ENCODE peak calls at places on chromosomes 11 and 22, in eight cellular contexts. Y is bronchial epithelial cell, I is tibial artery, X is spleen, P is K562, N is right lobe of liver, K is heart right ventricle, Z is fibroblast of villous mesenchyme. L is an unnamed sample.

GRCh38 chr22:17785185-17786184 is 11.2 kb upstream of the BID start:
- DNase-seq in I (no peak), N (peak; percentile 89), Y (peak; percentile 35), Z (no peak), P (peak; percentile 91), K (peak; percentile 62), X (peak; percentile 91), L (peak; percentile 44)

GRCh38 chr11:13134886-13135285 is 125.8 kb downstream of the RASSF10 start:
- DNase-seq in K (no peak), N (no peak), Y (no peak), X (no peak), Z (no peak), I (no peak), P (no peak), L (no peak)

GRCh38 chr11:72048718-72049460 is 31.5 kb downstream of the NUMA1 start:
- DNase-seq in I (no peak), N (no peak), Y (no peak), K (no peak), P (no peak), X (no peak), Z (no peak), L (no peak)

GRCh38 chr22:29830585-29830984 is 7.5 kb downstream of the ASCC2 start:
- DNase-seq in P (no peak), K (peak; percentile 55), N (peak; percentile 80), Y (no peak), I (no peak), X (no peak), Z (no peak), L (no peak)

GRCh38 chr11:27213232-27213660 is 149.8 kb downstream of the CCDC34 start:
- DNase-seq in Y (peak; percentile 94), X (no peak), N (no peak), I (no peak), K (no peak), Z (peak; percentile 91), P (no peak), L (peak; percentile 97)

GRCh38 chr11:120516461-120517389 is 5.2 kb downstream of the GRIK4 start:
- DNase-seq in I (peak; percentile 54), Z (no peak), X (peak; percentile 71), P (no peak), N (peak; percentile 35), Y (no peak), K (no peak), L (no peak)

GRCh38 chr11:70192666-70193410 is 10.3 kb upstream of the FADD start:
- DNase-seq in N (no peak), Z (no peak), I (peak; percentile 83), P (no peak), Y (no peak), K (peak; percentile 53), X (no peak), L (no peak)

GRCh38 chr11:134045799-134046635 is 22.9 kb upstream of the JAM3 start:
- DNase-seq in I (peak; percentile 76), X (peak; percentile 61), K (peak; percentile 50), P (no peak), N (peak; percentile 49), Y (no peak), Z (peak; percentile 31), L (no peak)

GRCh38 chr11:5369793-5370192 is 13.8 kb upstream of the OR51M1 start:
- DNase-seq in K (no peak), I (no peak), Y (peak; percentile 18), Z (peak; percentile 65), X (no peak), P (peak; percentile 63), N (no peak), L (peak; percentile 64)

GRCh38 chr11:43359432-43359818 is 705 bp downstream of the TTC17 start:
- DNase-seq in P (peak; percentile 57), X (no peak), K (no peak), Y (peak; percentile 39), I (no peak), Z (peak; percentile 34), N (no peak), L (peak; percentile 26)

GRCh38 chr22:31144223-31144622 is 3.9 kb upstream of the PLA2G3 start:
- DNase-seq in I (no peak), X (no peak), P (no peak), Y (peak; percentile 69), Z (peak; percentile 37), N (no peak), K (no peak), L (peak; percentile 36)

GRCh38 chr11:34274712-34275398 is 83.0 kb downstream of the ABTB2 start:
- DNase-seq in K (peak; percentile 74), X (no peak), Y (peak; percentile 100), I (peak; percentile 96), P (no peak), Z (peak; percentile 98), N (peak; percentile 75), L (peak; percentile 98)

DNA sequence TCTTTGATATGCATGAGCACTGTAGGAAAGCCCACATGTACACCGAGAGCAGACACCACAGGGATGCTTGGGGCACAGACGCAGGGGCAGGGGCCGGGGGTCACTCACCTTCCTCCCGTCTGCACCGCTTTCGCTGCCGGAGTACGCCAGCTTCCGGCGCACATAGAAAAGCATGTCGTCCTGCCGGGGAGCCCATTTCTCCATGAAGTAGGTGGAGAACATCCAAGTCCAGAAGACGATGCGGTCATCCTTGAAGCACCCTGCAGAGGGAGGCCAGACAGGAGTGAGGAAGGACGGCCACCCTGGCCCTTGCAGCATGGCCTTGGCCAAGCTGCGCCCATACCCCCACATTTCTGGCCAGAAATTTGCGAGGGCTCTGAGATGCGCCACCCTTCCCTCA is 28.8 kb downstream of the KIAA0930 start:
- DNase-seq in Z (no peak), P (no peak), I (no peak), X (peak; percentile 53), N (peak; percentile 36), K (no peak), Y (no peak), L (peak; percentile 72)
- TF ChIP-seq CTCF in Z (no peak), P (no peak), I (no peak), X (no peak), N (no peak), K (no peak), Y (no peak), L (no peak)

DNA sequence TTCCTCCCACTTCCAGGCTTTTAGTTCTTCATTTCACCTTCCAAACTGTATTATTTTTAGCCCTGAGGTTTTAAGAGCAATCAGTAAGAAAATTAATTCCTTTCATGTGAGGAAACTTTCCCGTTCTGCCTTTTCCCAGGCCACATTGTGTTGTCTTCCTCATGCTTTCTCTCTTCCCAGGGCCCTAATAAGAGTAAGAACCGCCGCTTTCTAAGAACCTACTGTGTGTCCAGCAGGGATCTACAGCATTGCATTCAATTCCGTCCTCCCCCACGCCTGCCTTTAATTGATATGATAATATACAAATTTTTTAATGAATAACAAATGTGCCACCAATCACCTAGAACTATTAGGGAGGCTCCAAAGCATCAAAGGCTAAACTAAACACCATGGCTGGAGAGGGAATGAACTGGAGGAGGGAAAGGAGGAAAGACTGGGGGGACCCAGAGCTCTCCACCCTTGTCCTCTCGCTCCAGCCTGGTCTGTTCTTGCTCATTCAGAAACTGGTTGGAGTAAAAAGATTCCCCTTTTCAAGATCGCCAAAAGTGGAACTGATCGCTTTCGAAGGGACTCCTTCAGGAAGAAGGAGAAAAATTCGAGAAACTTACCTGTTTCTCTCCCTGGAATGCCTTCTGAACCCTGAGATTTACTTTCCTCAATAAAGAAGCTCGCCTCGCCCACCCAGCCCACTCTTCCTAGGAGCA is 46.8 kb downstream of the OR4D9 start:
- DNase-seq in I (no peak), X (no peak), N (no peak), P (no peak), Z (no peak), K (no peak), Y (no peak), L (no peak)
- H3K4me3 ChIP-seq in I (peak overlapping the region; percentile 55), X (peak overlapping the region; percentile 20), N (no peak overlapping the region), P (peak overlapping the region; percentile 33), Z (peak overlapping the region; percentile 30), K (no peak overlapping the region), Y (no peak overlapping the region), L (peak overlapping the region; percentile 46)

GRCh38 chr22:49922484-49922883 is 4.0 kb downstream of the CRELD2 start:
- DNase-seq in K (no peak), Y (peak; percentile 27), Z (no peak), P (no peak), X (peak; percentile 77), N (no peak), I (no peak), L (no peak)

GRCh38 chr22:49924113-49924833 is 5.8 kb downstream of the CRELD2 start:
- DNase-seq in X (no peak), Y (no peak), N (no peak), P (no peak), K (no peak), Z (no peak), I (no peak), L (no peak)

GRCh38 chr22:49922926-49923325 is 4.5 kb downstream of the CRELD2 start:
- DNase-seq in K (no peak), I (no peak), Z (no peak), P (no peak), N (no peak), Y (no peak), X (peak; percentile 77), L (no peak)

GRCh38 chr22:49921508-49922278 is 3.3 kb downstream of the CRELD2 start:
- DNase-seq in P (no peak), Z (no peak), I (no peak), N (no peak), Y (no peak), K (no peak), X (peak; percentile 80), L (no peak)

DNA sequence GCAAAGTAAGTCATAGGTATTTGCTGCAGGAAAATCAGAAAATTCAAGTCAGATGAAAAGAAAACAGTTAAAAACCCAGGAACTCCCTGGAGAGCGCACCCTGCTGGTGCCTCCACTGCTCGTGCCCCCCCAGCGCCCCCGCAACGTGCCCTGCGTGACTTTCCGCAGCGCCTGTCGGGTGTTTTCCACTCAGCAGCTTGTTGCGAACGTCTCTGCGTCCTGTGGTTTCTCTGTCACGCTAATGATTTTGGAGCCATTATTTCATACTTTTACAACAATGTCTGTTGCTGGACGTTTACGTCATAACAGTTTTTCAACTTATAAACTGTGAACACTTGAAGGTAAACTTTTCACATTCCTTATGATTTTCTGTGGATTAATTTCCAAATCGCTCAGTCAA is 5.0 kb downstream of the CRELD2 start:
- DNase-seq in P (no peak), X (no peak), Z (no peak), I (no peak), N (no peak), Y (no peak), K (no peak), L (no peak)
- TF ChIP-seq CTCF in P (peak; percentile 31), X (no peak), Z (peak; percentile 14), I (no peak), N (no peak), Y (peak; percentile 34), K (no peak), L (no peak)

GRCh38 chr11:50246699-50247098 is 214.0 kb downstream of the OR4C45 start:
- DNase-seq in P (no peak), Z (no peak), Y (no peak), I (no peak), X (no peak), K (no peak), N (no peak), L (no peak)

GRCh38 chr11:50247309-50247874 is 214.7 kb downstream of the OR4C45 start:
- DNase-seq in K (no peak), Z (no peak), N (no peak), P (no peak), X (no peak), I (no peak), Y (no peak), L (no peak)

DNA sequence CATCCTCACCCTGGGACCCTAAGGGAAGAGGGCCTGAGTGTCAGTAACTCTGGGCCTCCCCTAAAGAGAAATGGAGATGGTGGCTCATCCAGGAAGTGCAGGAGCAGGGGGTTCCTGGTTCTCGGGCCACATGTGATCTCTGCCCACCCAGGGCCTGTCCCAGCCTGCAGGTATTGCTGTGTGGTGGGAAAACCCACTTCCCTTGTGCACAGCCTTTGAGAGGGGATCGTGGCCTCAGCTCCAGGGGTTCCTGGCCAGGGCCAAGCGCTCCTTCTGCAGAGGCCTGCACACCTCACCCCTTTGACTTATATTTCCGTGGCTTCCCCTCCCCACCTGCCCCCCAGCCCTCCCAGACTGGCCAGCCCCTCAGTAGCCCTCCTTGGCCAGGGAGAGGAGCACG is 213.5 kb downstream of the OR4C45 start:
- DNase-seq in X (no peak), P (no peak), Y (no peak), I (peak; percentile 60), Z (no peak), N (no peak), K (no peak), L (no peak)
- H3K4me3 ChIP-seq in X (no peak overlapping the region), P (no peak overlapping the region), Y (no peak overlapping the region), I (no peak overlapping the region), Z (no peak overlapping the region), N (no peak overlapping the region), K (no peak overlapping the region), L (no peak overlapping the region)

L was measured in AG10803.